ENCODE peak calls at places on chromosomes 12 and 14, in seven cellular contexts. I is H1, R is stomach, D is tibial nerve, K is transverse colon, G is SK-N-SH, F is A549. H is an unnamed sample.

GRCh38 chr12:64990991-64991570 is 130.0 kb downstream of the WIF1 start:
- DNase-seq in I (no peak), R (no peak), D (no peak), K (no peak), G (no peak), F (no peak), H (no peak)

GRCh38 chr12:60391791-60392190 is 796.0 kb downstream of the SLC16A7 start:
- DNase-seq in I (no peak), R (no peak), D (no peak), K (no peak), G (no peak), F (no peak), H (no peak)

GRCh38 chr14:95527392-95528002 is 7.4 kb upstream of the GLRX5 start:
- DNase-seq in I (no peak), R (peak), D (peak), K (peak), G (peak), F (no peak), H (no peak)

GRCh38 chr12:68750506-68750905 is 4.5 kb downstream of the SLC35E3 start:
- DNase-seq in I (no peak), R (no peak), D (no peak), K (no peak), G (no peak), F (no peak), H (no peak)

GRCh38 chr14:94544726-94545125 is 16.5 kb upstream of the SERPINA4 start:
- DNase-seq in I (no peak), R (no peak), D (no peak), K (no peak), G (no peak), F (no peak), H (no peak)

GRCh38 chr12:11628353-11628752 is 21.1 kb upstream of the ETV6 start:
- DNase-seq in I (no peak), R (no peak), D (no peak), K (no peak), G (no peak), F (no peak), H (no peak)

GRCh38 chr12:57127101-57127709 is 1.1 kb upstream of the LRP1 start:
- DNase-seq in I (no peak), R (peak), D (peak), K (peak), G (peak), F (peak), H (no peak)

GRCh38 chr14:24103451-24103850 is 9.3 kb downstream of the PCK2 start:
- DNase-seq in I (no peak), R (no peak), D (no peak), K (no peak), G (no peak), F (no peak), H (no peak)

GRCh38 chr12:43758247-43758727 is 303 bp downstream of the PUS7L start:
- DNase-seq in I (no peak), R (peak), D (no peak), K (peak), G (peak), F (peak), H (no peak)

GRCh38 chr12:117821480-117822175 is 147.2 kb downstream of the KSR2 start:
- DNase-seq in I (no peak), R (no peak), D (no peak), K (peak), G (no peak), F (no peak), H (no peak)

GRCh38 chr12:107610030-107610859 is 75.4 kb upstream of the PWP1 start:
- DNase-seq in I (peak), R (no peak), D (no peak), K (no peak), G (peak), F (peak), H (no peak)

GRCh38 chr12:40248585-40249297 is 23.9 kb downstream of the LRRK2 start:
- DNase-seq in I (no peak), R (no peak), D (no peak), K (no peak), G (no peak), F (no peak), H (no peak)

GRCh38 chr14:23093993-23094665 is 807 bp downstream of the ACIN1 start:
- DNase-seq in I (peak), R (no peak), D (no peak), K (no peak), G (peak), F (peak), H (no peak)

GRCh38 chr14:23093104-23093503 is 1.8 kb downstream of the ACIN1 start:
- DNase-seq in I (no peak), R (no peak), D (no peak), K (no peak), G (no peak), F (no peak), H (no peak)

GRCh38 chr14:23095196-23096108 is at the start of gene C14orf119:
- DNase-seq in I (peak), R (peak), D (peak), K (peak), G (peak), F (peak), H (peak)

GRCh38 chr14:23093526-23093925 is 1.4 kb downstream of the ACIN1 start:
- DNase-seq in I (no peak), R (no peak), D (no peak), K (no peak), G (no peak), F (no peak), H (no peak)

DNA sequence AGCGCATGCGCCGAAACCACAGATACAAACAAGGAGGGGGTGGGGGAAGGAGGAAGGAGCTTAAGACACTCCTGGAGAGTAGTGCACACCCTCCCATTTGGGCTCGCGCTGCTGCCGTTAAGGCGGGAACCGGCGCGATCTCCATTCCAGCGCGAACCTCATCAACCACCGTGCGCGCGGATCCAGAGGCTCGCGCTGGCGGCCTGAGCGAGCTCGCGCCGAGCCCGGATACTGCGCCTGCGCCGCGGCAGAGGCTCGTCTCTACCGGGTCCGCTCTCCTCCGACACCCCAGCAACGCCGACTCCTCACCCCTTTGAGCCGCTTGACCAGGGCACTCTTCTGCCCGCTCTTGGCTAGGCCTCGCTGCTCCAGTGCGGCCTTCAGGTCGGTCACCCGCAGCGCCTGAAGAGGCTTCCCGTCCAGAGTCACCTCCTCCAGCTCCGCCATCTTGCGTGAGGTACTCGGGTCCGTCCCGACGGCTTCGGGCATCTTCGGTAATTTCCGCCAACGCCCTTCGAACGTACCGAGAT is at the start of gene ACIN1:
- DNase-seq in I (no peak), R (peak), D (peak), K (no peak), G (peak), F (no peak), H (peak)
- H3K4me3 ChIP-seq in I (peak), R (peak), D (peak), K (peak), G (peak), F (peak), H (peak)

GRCh38 chr12:119225454-119225853 is 46.7 kb downstream of the HSPB8 start:
- DNase-seq in I (no peak), R (no peak), D (no peak), K (no peak), G (no peak), F (no peak), H (no peak)

GRCh38 chr12:119230804-119231203 is 52.1 kb downstream of the HSPB8 start:
- DNase-seq in I (no peak), R (no peak), D (no peak), K (no peak), G (no peak), F (no peak), H (no peak)

GRCh38 chr12:119229205-119229604 is 50.5 kb downstream of the HSPB8 start:
- DNase-seq in I (no peak), R (no peak), D (no peak), K (no peak), G (no peak), F (no peak), H (no peak)

GRCh38 chr12:119229837-119230236 is 51.1 kb downstream of the HSPB8 start:
- DNase-seq in I (peak), R (no peak), D (no peak), K (no peak), G (peak), F (peak), H (no peak)

DNA sequence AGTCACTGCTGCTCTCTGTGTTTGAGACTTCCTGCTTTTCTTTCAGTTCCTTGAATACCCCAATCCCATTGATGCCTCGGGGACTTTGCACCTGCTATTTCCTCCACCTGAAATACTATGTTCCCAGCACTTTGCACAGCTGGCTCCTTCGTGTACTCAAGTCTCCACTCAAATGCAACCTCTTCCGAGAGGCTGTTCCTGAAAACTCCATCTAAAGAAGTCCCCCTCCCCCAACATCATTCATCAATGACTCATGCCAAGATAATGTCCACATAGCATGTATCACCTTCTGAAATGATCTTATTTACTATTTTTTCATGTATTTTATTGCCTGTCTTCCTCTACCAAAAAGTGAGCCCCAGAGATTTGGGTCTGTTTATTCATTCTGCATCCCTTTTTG is 48.6 kb downstream of the HSPB8 start:
- DNase-seq in I (no peak), R (no peak), D (no peak), K (no peak), G (no peak), F (no peak), H (no peak)
- TF ChIP-seq EP300 in I (no peak), R (no peak), D (no peak), K (no peak), G (no peak), F (no peak), H (no peak)

DNA sequence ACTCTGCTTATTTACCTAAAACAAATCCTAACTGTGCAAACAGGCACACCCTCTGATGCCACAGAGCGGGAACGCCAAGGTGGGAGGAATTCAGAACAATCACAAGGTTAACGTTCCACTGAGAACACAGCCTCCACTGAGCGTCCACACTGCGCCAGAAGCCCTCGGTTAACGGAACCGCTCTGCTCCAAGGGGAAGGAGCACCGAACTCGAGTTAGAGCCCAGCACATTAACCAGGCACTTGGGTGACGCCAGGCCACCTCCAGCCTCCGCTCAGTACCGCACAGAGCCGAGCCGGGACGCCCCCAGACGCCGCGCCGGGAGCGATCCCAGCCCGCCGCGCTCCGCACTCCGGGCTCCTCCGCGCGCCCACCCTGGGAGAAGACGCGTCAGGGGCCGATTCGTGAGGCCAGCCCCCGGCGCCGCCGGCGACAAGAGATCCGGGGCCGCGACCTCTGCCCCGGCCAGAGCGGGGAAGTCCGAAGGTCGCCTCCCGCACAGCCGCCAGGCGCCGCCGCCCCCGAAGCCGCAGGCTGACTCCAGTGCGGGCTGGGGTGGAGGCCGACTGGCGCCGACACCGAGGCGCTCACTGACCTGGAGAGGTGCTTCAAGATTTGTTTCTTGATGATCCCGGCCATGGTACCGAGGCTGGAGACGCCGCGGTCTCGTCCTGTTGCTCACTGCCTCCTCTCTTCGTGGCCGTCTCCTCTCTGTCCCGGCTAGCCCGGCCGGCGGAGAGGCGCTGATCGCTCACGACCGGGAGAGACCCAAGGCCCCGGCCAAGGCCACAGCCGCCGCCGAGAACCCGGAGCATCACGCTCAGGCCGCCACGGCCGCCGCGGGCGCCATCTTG is 450 bp downstream of the BLTP3B start:
- DNase-seq in I (no peak), R (peak), D (no peak), K (peak), G (peak), F (no peak), H (no peak)
- H3K4me3 ChIP-seq in I (peak), R (peak), D (peak), K (peak), G (peak), F (peak), H (peak)

GRCh38 chr14:103522649-103523582 is at the start of gene CKB:
- DNase-seq in I (no peak), R (peak), D (no peak), K (peak), G (peak), F (peak), H (no peak)
- TF ChIP-seq EP300 in I (peak), R (no peak), D (no peak), K (no peak), G (no peak), F (no peak), H (no peak)

GRCh38 chr12:90038290-90038689 is 329.7 kb upstream of the ATP2B1 start:
- DNase-seq in I (no peak), R (no peak), D (no peak), K (no peak), G (no peak), F (no peak), H (no peak)

GRCh38 chr12:90037740-90038139 is 329.1 kb upstream of the ATP2B1 start:
- DNase-seq in I (no peak), R (no peak), D (no peak), K (no peak), G (no peak), F (no peak), H (no peak)

GRCh38 chr12:90036641-90037040 is 328.0 kb upstream of the ATP2B1 start:
- DNase-seq in I (no peak), R (no peak), D (no peak), K (no peak), G (no peak), F (no peak), H (no peak)
- H3K4me3 ChIP-seq in I (no peak), R (no peak), D (no peak), K (no peak), G (no peak), F (no peak), H (no peak)

DNA sequence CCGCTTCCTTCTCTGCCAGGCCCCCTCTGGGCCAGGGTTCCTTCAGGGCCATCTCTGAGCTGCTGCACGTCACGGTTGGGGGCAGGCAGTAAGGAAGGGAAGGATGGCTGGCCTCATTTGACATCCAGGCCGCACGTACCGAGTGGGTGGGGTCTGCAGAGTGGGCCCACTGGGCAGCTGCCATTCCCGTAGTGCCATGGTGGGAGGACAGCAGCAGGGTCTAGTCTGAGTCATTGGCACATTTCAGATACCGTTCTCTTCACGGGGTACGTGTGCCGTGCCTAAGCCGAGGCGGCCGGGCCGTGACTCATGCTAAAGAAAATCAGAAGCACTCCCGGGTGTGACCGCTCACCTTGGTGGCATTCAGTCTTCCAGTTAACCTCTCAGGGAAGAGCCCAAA is 43.9 kb downstream of the IL31 start:
- DNase-seq in I (no peak), R (no peak), D (no peak), K (no peak), G (no peak), F (no peak), H (no peak)
- TF ChIP-seq EP300 in I (no peak), R (no peak), D (no peak), K (no peak), G (no peak), F (no peak), H (no peak)

GRCh38 chr12:14239935-14240872 is 125.3 kb upstream of the ATF7IP start:
- DNase-seq in I (no peak), R (no peak), D (no peak), K (peak), G (peak), F (no peak), H (no peak)
- H3K4me3 ChIP-seq in I (no peak), R (no peak), D (peak), K (no peak), G (no peak), F (no peak), H (peak)

GRCh38 chr14:35890308-35890707 is 64.2 kb downstream of the BRMS1L start:
- DNase-seq in I (no peak), R (no peak), D (no peak), K (no peak), G (no peak), F (no peak), H (no peak)
- TF ChIP-seq EP300 in I (no peak), R (no peak), D (no peak), K (no peak), G (no peak), F (no peak), H (no peak)